ENCODE peak calls at places on chromosomes 3 and 15, in five cellular contexts. B is left colon; Z is stimulated activated CD4-positive, alpha-beta T cell treated with anti-CD3 and anti-CD28 coated beads, Interleukin-1b, Interleukin-23, amount 100 ng/mL, for 24 hours; O is CD8-positive, alpha-beta memory T cell; X is naive thymus-derived CD8-positive, alpha-beta T cell. E is an unnamed sample.

GRCh38 chr3:159664653-159665052 is 324.0 kb upstream of the IL12A start:
- DNase-seq in B (no peak), Z (no peak), O (no peak), X (no peak), E (no peak)

GRCh38 chr3:13543251-13543650 is 5.7 kb upstream of the FBLN2 start:
- DNase-seq in B (no peak), X (no peak), O (no peak), Z (no peak), E (peak; percentile 60)

GRCh38 chr15:50627351-50628055 is 59.1 kb downstream of the TRPM7 start:
- DNase-seq in X (no peak), Z (no peak), B (no peak), O (no peak), E (no peak)

GRCh38 chr3:196179380-196180308 is 31.6 kb downstream of the ZDHHC19 start:
- DNase-seq in X (peak; percentile 91), B (no peak), O (peak; percentile 87), Z (peak; percentile 65), E (no peak)

GRCh38 chr15:42009474-42009873 is 11.4 kb downstream of the PLA2G4E start:
- DNase-seq in O (no peak), Z (no peak), B (no peak), X (no peak), E (no peak)

GRCh38 chr15:40413036-40413435 is 7.4 kb downstream of the IVD start:
- DNase-seq in X (no peak), B (no peak), O (no peak), Z (no peak), E (no peak)

GRCh38 chr15:101088788-101089578 is 162.9 kb downstream of the CHSY1 start:
- DNase-seq in Z (peak; percentile 73), O (peak; percentile 64), B (no peak), X (peak; percentile 77), E (peak; percentile 70)

GRCh38 chr3:133995264-133995663 is 34.5 kb downstream of the SLCO2A1 start:
- DNase-seq in O (no peak), Z (no peak), X (no peak), B (no peak), E (no peak)

GRCh38 chr3:46907271-46907670 is 29.8 kb downstream of the PTH1R start:
- DNase-seq in B (no peak), X (no peak), O (no peak), Z (no peak), E (no peak)

GRCh38 chr3:121508384-121508783 is 37.4 kb downstream of the POLQ start:
- DNase-seq in B (no peak), O (no peak), Z (no peak), X (no peak), E (no peak)

GRCh38 chr3:67382551-67382950 is 271.9 kb downstream of the SUCLG2 start:
- DNase-seq in X (no peak), O (no peak), B (no peak), Z (no peak), E (no peak)

GRCh38 chr3:31219131-31219843 is 313.4 kb upstream of the STT3B start:
- DNase-seq in Z (no peak), O (no peak), X (no peak), B (no peak), E (no peak)